ENCODE peak calls at places on chromosomes 4 and X, in four cellular contexts. X is GM23248, U is Karpas-422, R is mucosa of descending colon. Z is an unnamed sample.
A peak's percentile ranks its signal among the peaks of the same experiment; 100 is the strongest.

GRCh38 chrX:53494427-53494826 is 60.3 kb upstream of the HSD17B10 start:
- DNase-seq in X (peak; percentile 61), R (no peak), U (no peak), Z (no peak)

GRCh38 chrX:107763647-107764046 is 11.9 kb downstream of the TSC22D3 start:
- DNase-seq in U (no peak), X (no peak), R (no peak), Z (no peak)

GRCh38 chr4:182918791-182919302 is 1.7 kb upstream of the DCTD start:
- DNase-seq in U (no peak), X (peak; percentile 34), R (no peak), Z (no peak)

GRCh38 chr4:179750374-179750773 is 2308.1 kb upstream of the AGA start:
- DNase-seq in R (no peak), U (no peak), X (no peak), Z (no peak)

GRCh38 chr4:120874792-120875774 is 47.4 kb downstream of the PRDM5 start:
- DNase-seq in R (no peak), U (no peak), X (peak; percentile 32), Z (no peak)

GRCh38 chr4:30350288-30350687 is 369.9 kb upstream of the PCDH7 start:
- DNase-seq in X (no peak), R (no peak), U (no peak), Z (no peak)

GRCh38 chr4:54050214-54050904 is 14.0 kb downstream of the CHIC2 start:
- DNase-seq in U (no peak), R (no peak), X (peak; percentile 41), Z (no peak)

GRCh38 chrX:56995271-56995994 is at the start of gene SPIN3:
- DNase-seq in R (peak; percentile 90), X (peak; percentile 69), U (no peak), Z (peak; percentile 87)

GRCh38 chrX:30794497-30794896 is 94.6 kb downstream of the TAB3 start:
- DNase-seq in R (no peak), U (no peak), X (no peak), Z (no peak)

GRCh38 chr4:32133141-32133540 is 1413.0 kb downstream of the PCDH7 start:
- DNase-seq in R (no peak), X (no peak), U (no peak), Z (no peak)

GRCh38 chr4:136740326-136740725 is 792.0 kb downstream of the PCDH18 start:
- DNase-seq in U (no peak), X (no peak), R (no peak), Z (no peak)

GRCh38 chrX:115547448-115547847 is 13.5 kb upstream of the PLS3 start:
- DNase-seq in R (no peak), U (no peak), X (no peak), Z (no peak)

GRCh38 chrX:18424482-18425198 is 768 bp upstream of the CDKL5 start:
- DNase-seq in R (peak; percentile 16), U (peak; percentile 67), X (peak; percentile 61), Z (peak; percentile 47)

GRCh38 chr4:141158219-141158618 is 24.9 kb upstream of the RNF150 start:
- DNase-seq in U (peak; percentile 73), R (no peak), X (peak; percentile 68), Z (no peak)

GRCh38 chrX:25650216-25650615 is 487.9 kb upstream of the MAGEB18 start:
- DNase-seq in X (no peak), R (no peak), U (no peak), Z (no peak)

GRCh38 chr4:144754562-144755410 is 108.8 kb downstream of the HHIP start:
- DNase-seq in U (peak; percentile 61), R (peak; percentile 16), X (peak; percentile 57), Z (no peak)

GRCh38 chr4:89765966-89766365 is 71.0 kb downstream of the SNCA start:
- DNase-seq in X (peak; percentile 68), U (no peak), R (peak; percentile 4), Z (no peak)

GRCh38 chr4:69760455-69760854 is at the start of gene SULT1B1:
- DNase-seq in U (no peak), R (peak; percentile 85), X (peak; percentile 65), Z (peak; percentile 49)

GRCh38 chrX:132948648-132949260 is 9.7 kb downstream of the HS6ST2 start:
- DNase-seq in R (peak; percentile 6), X (peak; percentile 2), U (peak; percentile 73), Z (no peak)

GRCh38 chr4:83771113-83771705 is 235.3 kb downstream of the GPAT3 start:
- DNase-seq in R (peak; percentile 33), X (peak; percentile 83), U (peak; percentile 56), Z (peak; percentile 43)

GRCh38 chrX:11416600-11416999 is 123.4 kb downstream of the AMELX start:
- DNase-seq in U (no peak), R (no peak), X (no peak), Z (no peak)

DNA sequence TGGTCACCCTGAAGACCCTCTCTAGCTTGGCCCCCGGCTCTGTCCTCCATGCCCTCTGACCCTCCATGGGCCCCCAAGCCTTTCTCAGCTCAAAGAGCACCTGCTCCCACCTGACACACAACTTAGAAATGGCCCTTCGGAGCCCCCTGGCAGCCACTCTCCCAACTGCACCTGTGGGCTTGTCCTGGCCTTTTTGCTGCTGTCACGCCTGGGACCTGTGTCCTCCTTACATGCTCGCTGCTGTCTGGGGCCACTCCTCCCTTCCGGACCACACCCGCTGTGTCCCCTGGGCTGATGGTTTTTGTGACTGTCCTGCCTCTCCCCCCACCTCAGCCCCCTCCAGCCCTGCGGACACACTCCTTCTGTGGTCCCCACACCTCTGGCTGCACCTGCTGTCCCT is 106.2 kb upstream of the AFAP1 start:
- DNase-seq in U (no peak), R (no peak), X (no peak), Z (no peak)
- H3K4me1 ChIP-seq in U (peaks cover 7% of the 10 kb centered on the region), R (peaks cover 4% of the 10 kb centered on the region), X (no peaks in the 10 kb centered on the region), Z (peaks cover 11% of the 10 kb centered on the region)

GRCh38 chr4:168560835-168561210 is 64.0 kb downstream of the PALLD start:
- DNase-seq in X (no peak), R (no peak), U (no peak), Z (no peak)
- H3K4me1 ChIP-seq in X (peaks cover 36% of the 10 kb centered on the region), R (peaks cover 4% of the 10 kb centered on the region), U (no peaks in the 10 kb centered on the region), Z (peaks cover 6% of the 10 kb centered on the region)

DNA sequence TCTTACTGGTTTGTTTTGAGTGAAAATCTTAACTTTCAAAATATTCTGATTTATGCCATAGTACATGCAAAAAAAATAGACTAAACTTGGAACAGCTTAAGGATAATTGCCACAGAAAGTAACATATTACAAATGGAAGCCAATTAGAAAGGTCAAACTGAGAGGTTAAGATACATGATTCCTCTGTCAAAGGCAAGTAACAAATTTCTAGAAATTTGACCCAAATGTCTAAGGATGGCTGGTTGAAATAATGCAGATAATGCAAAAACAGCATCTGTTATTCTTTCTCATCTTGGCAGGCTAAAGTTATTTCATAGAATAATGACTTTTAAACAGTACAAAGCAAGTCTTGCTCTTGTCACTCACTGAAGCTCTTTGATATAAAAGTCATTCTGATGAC is 10.5 kb downstream of the FGF5 start:
- DNase-seq in X (no peak), R (no peak), U (no peak), Z (no peak)
- H3K4me1 ChIP-seq in X (peaks cover 61% of the 10 kb centered on the region), R (no peaks in the 10 kb centered on the region), U (no peaks in the 10 kb centered on the region), Z (no peaks in the 10 kb centered on the region)

GRCh38 chrX:13084611-13085010 is 40.2 kb upstream of the FAM9C start:
- DNase-seq in R (no peak), U (no peak), X (no peak), Z (no peak)
- H3K4me1 ChIP-seq in R (peaks cover 6% of the 10 kb centered on the region), U (peaks cover 19% of the 10 kb centered on the region), X (peaks cover 9% of the 10 kb centered on the region), Z (peaks cover 31% of the 10 kb centered on the region)

GRCh38 chr4:10023050-10023419 is 1.7 kb upstream of the SLC2A9 start:
- DNase-seq in U (peak; percentile 57), X (no peak), R (no peak), Z (no peak)
- H3K4me1 ChIP-seq in U (peaks cover 24% of the 10 kb centered on the region), X (peaks cover 6% of the 10 kb centered on the region), R (no peaks in the 10 kb centered on the region), Z (peaks cover 44% of the 10 kb centered on the region)

DNA sequence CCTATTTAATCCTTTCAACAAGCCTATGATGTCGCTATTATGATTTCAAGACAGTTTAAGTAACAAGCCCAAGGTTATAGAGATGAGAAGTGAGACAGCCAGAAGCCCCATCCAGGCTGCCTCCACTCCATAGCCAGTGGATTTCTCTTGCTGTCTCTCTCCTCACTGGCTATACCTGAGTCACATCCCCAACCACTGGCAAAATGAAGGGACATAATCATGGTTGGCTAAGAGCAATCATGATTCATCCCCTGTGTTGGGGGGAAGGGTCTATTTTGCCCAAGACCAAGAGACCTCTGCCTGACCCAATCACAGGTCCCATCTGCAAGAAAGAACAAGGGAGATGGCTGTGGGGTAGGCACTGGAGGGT is 334.9 kb upstream of the GATB start:
- DNase-seq in R (no peak), X (peak; percentile 45), U (no peak), Z (no peak)
- H3K4me1 ChIP-seq in R (peaks cover 11% of the 10 kb centered on the region), X (peaks cover 11% of the 10 kb centered on the region), U (peaks cover 26% of the 10 kb centered on the region), Z (peaks cover 2% of the 10 kb centered on the region)

GRCh38 chr4:149160370-149160769 is 655.3 kb downstream of the IQCM start:
- DNase-seq in U (no peak), R (no peak), X (no peak), Z (no peak)

GRCh38 chr4:149161247-149161646 is 654.4 kb downstream of the IQCM start:
- DNase-seq in R (no peak), X (peak; percentile 62), U (no peak), Z (no peak)

GRCh38 chr4:149164282-149164681 is 651.4 kb downstream of the IQCM start:
- DNase-seq in R (no peak), X (peak; percentile 61), U (no peak), Z (no peak)

GRCh38 chr4:149158852-149159251 is 656.8 kb downstream of the IQCM start:
- DNase-seq in U (no peak), X (no peak), R (no peak), Z (no peak)
- H3K4me1 ChIP-seq in U (no peaks in the 10 kb centered on the region), X (peaks cover 48% of the 10 kb centered on the region), R (no peaks in the 10 kb centered on the region), Z (no peaks in the 10 kb centered on the region)

GRCh38 chr4:41076481-41076880 is 137.9 kb downstream of the APBB2 start:
- DNase-seq in U (no peak), R (no peak), X (no peak), Z (no peak)
- H3K4me1 ChIP-seq in U (no peaks in the 10 kb centered on the region), R (no peaks in the 10 kb centered on the region), X (no peaks in the 10 kb centered on the region), Z (peaks cover 18% of the 10 kb centered on the region)

DNA sequence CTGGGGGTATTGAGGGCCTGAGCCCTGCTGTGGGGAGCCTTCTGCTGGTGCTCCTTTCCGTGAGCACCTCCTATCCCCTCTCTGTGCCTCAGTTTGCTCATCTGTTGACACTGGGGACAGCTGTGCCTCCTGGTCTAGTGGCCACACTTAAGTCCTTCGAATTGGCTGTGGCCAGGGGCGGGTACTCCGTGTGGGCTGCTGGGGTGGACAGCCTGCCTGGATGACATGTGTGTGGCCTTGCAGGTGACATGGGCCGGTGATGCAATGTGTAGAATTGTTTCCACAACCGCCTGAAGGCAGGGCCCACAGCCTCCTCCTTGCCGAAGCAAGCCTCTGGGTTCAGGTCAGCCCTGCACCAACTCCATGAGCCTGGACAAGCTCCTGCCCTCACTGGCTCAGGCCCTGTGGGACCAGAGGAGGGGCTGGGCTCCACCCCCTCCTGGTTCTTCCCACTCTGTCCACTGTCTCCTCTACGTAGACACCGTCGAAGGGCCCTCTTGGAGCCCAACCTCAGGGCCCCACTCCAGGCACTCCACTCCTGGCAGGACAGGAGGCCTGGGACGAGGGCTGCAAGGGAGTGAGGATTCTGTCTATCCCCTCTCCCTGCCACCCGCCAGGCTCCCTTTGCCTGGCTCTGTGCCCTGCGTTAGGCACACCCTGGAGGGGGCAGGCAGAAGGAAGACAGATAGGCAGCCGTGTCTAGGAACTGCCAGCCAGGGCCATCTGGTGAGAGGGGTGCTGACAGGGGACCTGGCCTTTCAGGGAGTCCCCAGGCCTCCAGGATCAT is 1.2 kb downstream of the SH3BP2 start:
- DNase-seq in R (peak; percentile 57), U (no peak), X (peak; percentile 73), Z (peak; percentile 74)
- H3K4me1 ChIP-seq in R (peaks cover 54% of the 10 kb centered on the region), U (peaks cover 25% of the 10 kb centered on the region), X (peaks cover 30% of the 10 kb centered on the region), Z (peaks cover 76% of the 10 kb centered on the region)